ENCODE peak calls at places on chromosomes 11 and 22, in six cellular contexts. X is HepG2, B is K562, J is A549, U is endothelial cell of umbilical vein, T is GM12878. D is an unnamed sample.

GRCh38 chr11:124602193-124602592 is 9.0 kb upstream of the PANX3 start:
- DNase-seq in B (no peak), X (no peak), U (no peak), T (no peak), J (no peak), D (no peak)

GRCh38 chr22:40157546-40157945 is 20.2 kb upstream of the TNRC6B start:
- DNase-seq in J (no peak), U (no peak), T (no peak), X (no peak), B (no peak), D (no peak)

GRCh38 chr11:61832758-61833157 is 4.7 kb downstream of the FADS2 start:
- DNase-seq in T (no peak), B (no peak), U (no peak), J (no peak), X (no peak), D (no peak)

GRCh38 chr11:12113294-12113693 is 2.9 kb downstream of the MICAL2 start:
- DNase-seq in X (no peak), J (no peak), U (no peak), T (no peak), B (no peak), D (no peak)

GRCh38 chr11:110763249-110764011 is 51.2 kb upstream of the ARHGAP20 start:
- DNase-seq in X (peak), T (no peak), J (no peak), B (no peak), U (peak), D (no peak)

GRCh38 chr11:90220391-90220790 is 2.5 kb downstream of the CHORDC1 start:
- DNase-seq in X (no peak), J (peak), T (no peak), B (no peak), U (peak), D (peak)

GRCh38 chr11:95795627-95796308 is 5.5 kb downstream of the CEP57 start:
- DNase-seq in J (no peak), T (no peak), U (no peak), B (no peak), X (peak), D (no peak)

GRCh38 chr22:29041408-29041807 is 20.2 kb downstream of the C22orf31 start:
- DNase-seq in J (no peak), B (no peak), U (peak), T (no peak), X (no peak), D (no peak)

GRCh38 chr22:32605576-32605975 is 131.0 kb downstream of the FBXO7 start:
- DNase-seq in J (no peak), U (no peak), X (no peak), B (no peak), T (no peak), D (no peak)

GRCh38 chr11:31487848-31488247 is 21.6 kb downstream of the IMMP1L start:
- DNase-seq in B (no peak), U (peak), T (no peak), X (peak), J (no peak), D (peak)

GRCh38 chr11:44305149-44305642 is 4.7 kb downstream of the ALX4 start:
- DNase-seq in T (no peak), B (no peak), X (no peak), J (no peak), U (peak), D (no peak)

GRCh38 chr11:74520927-74521665 is 27.6 kb upstream of the LIPT2 start:
- DNase-seq in T (no peak), X (no peak), U (peak), J (no peak), B (no peak), D (no peak)

GRCh38 chr11:74520316-74520715 is 26.8 kb upstream of the LIPT2 start:
- DNase-seq in X (no peak), B (no peak), U (no peak), T (no peak), J (no peak), D (no peak)

GRCh38 chr11:74522776-74523175 is 29.3 kb upstream of the LIPT2 start:
- DNase-seq in U (no peak), B (no peak), X (no peak), T (no peak), J (no peak), D (no peak)

GRCh38 chr11:74519719-74520118 is 26.2 kb upstream of the LIPT2 start:
- DNase-seq in U (no peak), T (no peak), B (no peak), X (no peak), J (no peak), D (no peak)

GRCh38 chr11:74521666-74522252 is 28.2 kb upstream of the LIPT2 start:
- DNase-seq in T (no peak), U (no peak), B (no peak), X (no peak), J (no peak), D (no peak)
- H3K4me3 ChIP-seq in T (no peak), U (no peak), B (no peak), X (no peak), J (no peak), D (no peak)

DNA sequence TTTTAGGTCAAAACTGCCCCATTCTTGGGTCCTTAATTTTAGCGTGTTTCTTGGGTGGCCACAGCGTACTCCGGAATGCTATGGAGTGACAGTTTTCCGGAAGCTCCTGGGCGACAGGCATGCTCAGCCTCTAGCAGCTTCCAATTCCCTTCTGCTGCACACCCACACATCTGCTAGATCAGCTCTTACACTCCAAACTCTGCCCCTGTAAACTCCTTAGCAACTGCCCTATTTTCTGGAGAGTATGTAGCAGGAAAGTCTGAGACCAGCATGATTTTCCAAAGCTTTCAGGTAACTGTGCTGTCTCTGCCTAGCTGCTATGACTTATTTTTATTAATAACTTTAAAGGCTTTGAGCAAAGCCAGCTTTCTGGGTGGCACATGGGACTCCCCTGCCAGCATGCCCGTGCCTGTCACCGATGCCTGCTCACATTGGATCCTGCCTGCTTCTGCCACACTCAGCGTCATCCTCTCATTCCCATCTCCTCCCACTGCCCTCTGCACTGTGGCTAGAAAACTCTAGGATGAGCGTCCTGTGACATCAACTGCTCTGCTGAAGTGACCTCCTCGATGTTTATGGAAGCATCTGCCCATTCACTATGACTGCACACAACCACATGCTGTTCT is 17.3 kb downstream of the TOLLIP start:
- DNase-seq in X (no peak), J (no peak), T (no peak), U (no peak), B (no peak), D (no peak)
- TF ChIP-seq MAX in X (no peak), J (no peak), T (no peak), U (no peak), B (no peak), D (no peak)

GRCh38 chr11:8098879-8099278 is 17.9 kb downstream of the TUB start:
- DNase-seq in J (no peak), X (no peak), U (no peak), T (no peak), B (no peak), D (no peak)

GRCh38 chr11:8100605-8101004 is 19.6 kb downstream of the TUB start:
- DNase-seq in U (no peak), B (no peak), J (no peak), X (no peak), T (no peak), D (no peak)

GRCh38 chr11:8098361-8098760 is 17.4 kb downstream of the TUB start:
- DNase-seq in J (no peak), X (no peak), U (no peak), B (no peak), T (no peak), D (no peak)

GRCh38 chr11:8100151-8100550 is 19.1 kb downstream of the TUB start:
- DNase-seq in J (no peak), T (no peak), X (no peak), B (no peak), U (no peak), D (no peak)

GRCh38 chr11:8099291-8099899 is 18.4 kb downstream of the TUB start:
- DNase-seq in T (no peak), B (peak), X (peak), J (peak), U (peak), D (peak)
- TF ChIP-seq MYC in T (no peak), B (no peak), X (no peak), J (no peak), U (no peak), D (no peak)

DNA sequence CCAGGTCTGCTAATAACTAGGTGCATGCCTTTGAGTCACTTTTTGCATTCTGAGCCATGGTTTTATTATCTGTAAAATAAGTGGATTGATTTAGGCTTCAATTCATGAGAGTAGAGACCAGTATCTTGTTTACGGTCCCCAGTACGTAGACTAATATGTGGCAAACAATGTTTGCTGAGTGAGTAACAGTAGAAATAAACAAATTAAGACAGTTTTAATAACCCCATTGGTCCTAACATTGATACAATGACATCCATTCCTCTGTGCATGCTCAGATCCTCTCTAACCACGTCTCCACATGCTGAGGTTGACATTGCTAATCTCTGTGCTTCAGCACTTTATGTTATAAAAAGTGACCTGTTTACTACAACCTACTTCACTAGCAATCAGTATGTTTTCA is 983 bp downstream of the CCDC34 start:
- DNase-seq in U (no peak), T (no peak), X (no peak), J (no peak), B (no peak), D (no peak)
- H3K4me3 ChIP-seq in U (no peak), T (peak), X (peak), J (peak), B (peak), D (peak)

GRCh38 chr11:33718441-33718840 is 17.8 kb downstream of the CD59 start:
- DNase-seq in J (no peak), T (no peak), X (no peak), U (no peak), B (no peak), D (no peak)

GRCh38 chr11:33719587-33719986 is 16.6 kb downstream of the CD59 start:
- DNase-seq in T (no peak), J (no peak), B (no peak), U (no peak), X (no peak), D (no peak)

GRCh38 chr11:33713162-33713913 is 12.7 kb upstream of the C11orf91 start:
- DNase-seq in X (no peak), T (no peak), J (no peak), B (no peak), U (no peak), D (peak)

GRCh38 chr11:33713914-33714398 is 13.3 kb upstream of the C11orf91 start:
- DNase-seq in B (no peak), T (no peak), U (no peak), J (no peak), X (no peak), D (no peak)

DNA sequence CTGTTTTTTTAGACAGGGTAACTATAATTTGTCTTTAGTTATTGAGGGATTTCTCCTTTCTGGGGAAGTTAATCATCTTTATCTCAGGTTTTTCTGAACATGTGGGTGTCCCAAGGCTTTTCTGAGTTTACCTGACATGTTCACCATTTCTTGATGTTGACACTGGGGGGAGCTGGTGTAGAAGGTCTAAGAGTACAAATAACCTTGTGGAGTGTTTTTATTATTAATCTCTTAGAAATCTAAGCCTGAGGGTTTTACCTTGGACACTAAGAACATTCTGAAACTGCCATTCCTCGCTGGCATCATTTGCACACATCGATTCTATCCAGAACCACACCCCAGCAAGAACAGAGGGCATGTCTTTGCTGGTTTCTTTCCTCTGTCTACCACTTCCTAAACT is 15.6 kb upstream of the C11orf91 start:
- DNase-seq in T (no peak), B (peak), U (peak), X (no peak), J (no peak), D (peak)
- TF ChIP-seq MAX in T (no peak), B (no peak), U (no peak), X (no peak), J (no peak), D (no peak)

DNA sequence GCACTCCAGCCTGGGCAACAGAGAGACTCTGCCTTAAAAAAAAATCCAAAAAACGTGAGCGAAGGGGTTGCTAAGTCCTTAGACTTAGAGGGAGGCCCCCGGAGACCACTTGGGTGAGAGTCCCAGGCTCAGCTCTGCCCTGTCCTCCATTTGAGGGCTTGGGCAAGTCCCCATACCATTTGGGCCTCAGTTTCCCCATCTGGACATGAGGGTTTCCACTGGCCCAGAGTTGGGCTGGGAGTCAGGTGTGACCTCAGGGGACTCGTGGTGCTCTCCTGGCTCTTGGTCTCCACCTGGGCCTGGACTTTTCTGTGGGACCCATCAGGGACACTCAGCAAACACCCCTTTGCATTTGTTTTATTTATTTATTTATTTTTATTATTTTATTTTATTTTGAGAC is 35.2 kb upstream of the CSNK1E start:
- DNase-seq in U (no peak), T (no peak), J (no peak), B (no peak), X (no peak), D (no peak)
- TF ChIP-seq MYC in U (no peak), T (no peak), J (no peak), B (no peak), X (no peak), D (no peak)

GRCh38 chr11:62984451-62984991 is at the start of gene SLC22A6:
- DNase-seq in X (no peak), T (no peak), J (no peak), U (no peak), B (no peak), D (no peak)

GRCh38 chr11:62988281-62988680 is 3.5 kb upstream of the SLC22A6 start:
- DNase-seq in B (no peak), J (no peak), X (no peak), T (no peak), U (no peak), D (no peak)

GRCh38 chr11:62983536-62984199 is 1.1 kb downstream of the SLC22A6 start:
- DNase-seq in X (no peak), U (no peak), T (no peak), J (no peak), B (no peak), D (no peak)

GRCh38 chr11:62981743-62982142 is 3.0 kb downstream of the SLC22A6 start:
- DNase-seq in J (no peak), B (no peak), T (no peak), U (no peak), X (no peak), D (peak)

DNA sequence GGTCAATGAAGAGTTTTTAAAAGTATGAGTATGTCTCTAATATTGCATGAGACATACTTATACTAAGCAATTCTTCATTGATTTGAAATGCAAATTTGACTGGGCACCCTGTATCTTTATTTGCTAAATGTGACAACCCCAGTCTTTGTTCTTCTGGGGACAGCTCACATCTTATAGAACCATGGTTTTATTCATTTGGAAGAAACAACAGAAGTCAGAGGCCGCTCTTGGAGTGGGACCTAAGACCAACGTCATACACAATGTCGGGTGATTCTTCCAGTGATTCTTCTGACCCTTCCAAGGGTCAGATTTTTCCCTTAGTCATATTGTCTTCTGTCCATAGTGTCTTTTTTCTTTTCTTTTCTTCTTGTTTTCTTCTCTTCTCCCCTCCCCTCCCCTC is 584 bp upstream of the SLC22A6 start:
- DNase-seq in X (no peak), T (no peak), B (no peak), J (no peak), U (no peak), D (no peak)
- H3K4me3 ChIP-seq in X (no peak), T (no peak), B (no peak), J (no peak), U (no peak), D (no peak)

GRCh38 chr22:37126383-37126782 is 16.9 kb upstream of the TMPRSS6 start:
- DNase-seq in B (peak), X (peak), T (no peak), U (no peak), J (no peak), D (no peak)
- TF ChIP-seq MAX in B (no peak), X (no peak), T (no peak), U (no peak), J (no peak), D (no peak)

GRCh38 chr11:129814244-129814992 is 1.2 kb upstream of the TMEM45B start:
- DNase-seq in B (peak), U (no peak), X (no peak), J (no peak), T (no peak), D (no peak)
- TF ChIP-seq MYC in B (no peak), U (no peak), X (no peak), J (no peak), T (no peak), D (no peak)

GRCh38 chr11:92764128-92764527 is 205.3 kb upstream of the MTNR1B start:
- DNase-seq in U (no peak), X (no peak), T (no peak), J (no peak), B (no peak), D (no peak)

GRCh38 chr11:92767416-92767815 is 202.0 kb upstream of the MTNR1B start:
- DNase-seq in T (no peak), X (no peak), U (no peak), B (no peak), J (no peak), D (no peak)

GRCh38 chr11:92769125-92769524 is 200.3 kb upstream of the MTNR1B start:
- DNase-seq in J (no peak), X (no peak), B (no peak), U (no peak), T (no peak), D (no peak)

GRCh38 chr11:92765418-92765817 is 204.0 kb upstream of the MTNR1B start:
- DNase-seq in J (no peak), T (no peak), U (no peak), B (no peak), X (no peak), D (no peak)

DNA sequence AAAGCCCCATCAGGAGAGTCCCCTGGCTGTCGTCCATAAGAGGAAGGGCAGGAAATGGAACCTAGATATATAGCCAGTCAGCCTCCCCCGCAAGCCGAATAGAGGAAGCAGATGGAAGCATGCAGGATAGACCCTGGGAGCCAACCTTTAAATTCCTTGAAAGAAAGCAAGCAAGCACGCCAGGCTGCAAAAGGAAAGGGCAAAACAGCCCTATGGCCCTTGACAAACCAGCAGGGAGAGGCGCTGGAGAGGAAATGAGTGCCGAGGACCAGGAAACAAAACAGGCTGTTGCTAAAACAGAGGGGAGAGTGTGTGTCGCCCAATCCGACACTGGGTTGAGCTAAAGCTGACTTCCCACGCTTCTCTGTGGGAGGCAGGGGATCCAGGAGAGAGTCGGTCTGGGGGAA is 203.5 kb upstream of the MTNR1B start:
- DNase-seq in U (peak), B (no peak), T (no peak), X (no peak), J (no peak), D (peak)
- H3K4me3 ChIP-seq in U (no peak), B (no peak), T (no peak), X (no peak), J (no peak), D (no peak)